ENCODE peak calls at places on chromosomes 11 and 22, in seven cellular contexts. W, V, D, F, J, H and B are unnamed samples.

GRCh38 chr22:35830305-35830704 is 112.6 kb downstream of the APOL5 start:
- DNase-seq in W (no peak), V (no peak), D (no peak), F (no peak), J (no peak), H (no peak), B (no peak)

GRCh38 chr11:3158131-3158591 is 6.9 kb downstream of the OSBPL5 start:
- DNase-seq in W (no peak), V (peak; percentile 26), D (no peak), F (no peak), J (no peak), H (no peak), B (no peak)

GRCh38 chr11:75445315-75445953 is 12.4 kb upstream of the KLHL35 start:
- DNase-seq in W (peak; percentile 28), V (peak; percentile 75), D (peak; percentile 75), F (peak; percentile 89), J (peak; percentile 66), H (peak; percentile 73), B (peak; percentile 77)

GRCh38 chr11:44030276-44030932 is 17.4 kb upstream of the ACCSL start:
- DNase-seq in W (no peak), V (no peak), D (peak; percentile 55), F (no peak), J (peak; percentile 70), H (no peak), B (no peak)

GRCh38 chr11:120605469-120605868 is 93.9 kb downstream of the GRIK4 start:
- DNase-seq in W (no peak), V (peak; percentile 15), D (no peak), F (no peak), J (no peak), H (no peak), B (no peak)

GRCh38 chr22:32475428-32476010 is 908 bp downstream of the FBXO7 start:
- DNase-seq in W (peak; percentile 50), V (peak; percentile 50), D (no peak), F (no peak), J (peak; percentile 41), H (peak; percentile 18), B (peak; percentile 33)

GRCh38 chr11:208917-209260 is 1.4 kb downstream of the RIC8A start:
- DNase-seq in W (peak; percentile 62), V (no peak), D (no peak), F (no peak), J (peak; percentile 35), H (no peak), B (no peak)

GRCh38 chr11:3669742-3670183 is 1.4 kb downstream of the CHRNA10 start:
- DNase-seq in W (no peak), V (no peak), D (no peak), F (no peak), J (peak; percentile 34), H (no peak), B (no peak)

GRCh38 chr11:33040127-33040861 is 922 bp downstream of the TCP11L1 start:
- DNase-seq in W (no peak), V (no peak), D (no peak), F (no peak), J (no peak), H (no peak), B (peak; percentile 59)

GRCh38 chr11:127412234-127412633 is 411.7 kb upstream of the KIRREL3 start:
- DNase-seq in W (no peak), V (no peak), D (no peak), F (no peak), J (no peak), H (no peak), B (no peak)

GRCh38 chr22:19177164-19178064 is 1.1 kb downstream of the SLC25A1 start:
- DNase-seq in W (no peak), V (no peak), D (no peak), F (no peak), J (no peak), H (no peak), B (no peak)

GRCh38 chr22:36425977-36426523 is 38.3 kb upstream of the MYH9 start:
- DNase-seq in W (no peak), V (peak; percentile 65), D (no peak), F (peak; percentile 68), J (peak; percentile 83), H (no peak), B (no peak)

GRCh38 chr11:9639099-9639498 is 24.8 kb upstream of the SWAP70 start:
- DNase-seq in W (no peak), V (peak; percentile 53), D (no peak), F (no peak), J (peak; percentile 15), H (no peak), B (no peak)

GRCh38 chr22:23401111-23401909 is 178.8 kb downstream of the IGLL1 start:
- DNase-seq in W (no peak), V (no peak), D (no peak), F (no peak), J (no peak), H (no peak), B (no peak)

GRCh38 chr11:64869571-64870175 is 8.7 kb downstream of the EHD1 start:
- DNase-seq in W (no peak), V (no peak), D (no peak), F (no peak), J (no peak), H (no peak), B (no peak)

GRCh38 chr22:44566911-44567310 is 68.9 kb upstream of the RTL6 start:
- DNase-seq in W (no peak), V (no peak), D (peak; percentile 37), F (no peak), J (no peak), H (no peak), B (no peak)

GRCh38 chr11:77188323-77188911 is 60.4 kb downstream of the MYO7A start:
- DNase-seq in W (peak; percentile 43), V (peak; percentile 86), D (peak; percentile 79), F (peak; percentile 95), J (peak; percentile 78), H (peak; percentile 50), B (peak; percentile 87)

GRCh38 chr11:102361100-102362021 is 14.3 kb downstream of the BIRC2 start:
- DNase-seq in W (no peak), V (no peak), D (no peak), F (no peak), J (no peak), H (peak; percentile 56), B (no peak)

GRCh38 chr11:48193876-48194275 is 22.7 kb upstream of the OR4B1 start:
- DNase-seq in W (no peak), V (no peak), D (no peak), F (no peak), J (no peak), H (no peak), B (no peak)

GRCh38 chr22:33000342-33001280 is 57.6 kb downstream of the SYN3 start:
- DNase-seq in W (no peak), V (peak; percentile 62), D (no peak), F (peak; percentile 68), J (peak; percentile 47), H (peak; percentile 4), B (no peak)

GRCh38 chr11:14124345-14124744 is 161.8 kb downstream of the SPON1 start:
- DNase-seq in W (no peak), V (no peak), D (no peak), F (no peak), J (no peak), H (no peak), B (no peak)

GRCh38 chr22:39996732-39997131 is 2.0 kb downstream of the FAM83F start:
- DNase-seq in W (no peak), V (no peak), D (no peak), F (no peak), J (no peak), H (no peak), B (no peak)

GRCh38 chr11:113806403-113806802 is 26.8 kb downstream of the CLDN25 start:
- DNase-seq in W (no peak), V (no peak), D (no peak), F (peak; percentile 58), J (no peak), H (no peak), B (no peak)